ENCODE peak calls at places on chromosomes 7 and 10, in eight cellular contexts. One of them, this sample, is unnamed.

GRCh38 chr10:33612551-33612950 is 278.1 kb upstream of the NRP1 start:
- DNase-seq in activated CD4-positive, alpha-beta T cell treated with anti-CD3 and anti-CD28 coated beads, Interleukin-2, amount 50 U/mL, for 1 hour: no peak
- DNase-seq in WTC11: no peak
- DNase-seq in CD8-positive, alpha-beta T cell: no peak
- DNase-seq in epithelial cell of esophagus: peak; percentile 76
- DNase-seq in epithelial cell of prostate: peak; percentile 22
- DNase-seq in putamen: no peak
- DNase-seq in activated T-cell treated with anti-CD3 and anti-CD28 coated beads, Interleukin-2, amount 50 U/mL, for 24 hours: no peak
- DNase-seq in this sample: no peak

GRCh38 chr7:29140873-29141468 is 5.4 kb downstream of the CPVL start:
- DNase-seq in activated CD4-positive, alpha-beta T cell treated with anti-CD3 and anti-CD28 coated beads, Interleukin-2, amount 50 U/mL, for 1 hour: no peak
- DNase-seq in WTC11: no peak
- DNase-seq in CD8-positive, alpha-beta T cell: no peak
- DNase-seq in epithelial cell of esophagus: peak; percentile 55
- DNase-seq in epithelial cell of prostate: no peak
- DNase-seq in putamen: peak; percentile 10
- DNase-seq in activated T-cell treated with anti-CD3 and anti-CD28 coated beads, Interleukin-2, amount 50 U/mL, for 24 hours: no peak
- DNase-seq in this sample: no peak

GRCh38 chr7:72161534-72161933 is 250.6 kb downstream of the CALN1 start:
- DNase-seq in activated CD4-positive, alpha-beta T cell treated with anti-CD3 and anti-CD28 coated beads, Interleukin-2, amount 50 U/mL, for 1 hour: no peak
- DNase-seq in WTC11: peak; percentile 74
- DNase-seq in CD8-positive, alpha-beta T cell: no peak
- DNase-seq in epithelial cell of esophagus: no peak
- DNase-seq in epithelial cell of prostate: no peak
- DNase-seq in putamen: no peak
- DNase-seq in activated T-cell treated with anti-CD3 and anti-CD28 coated beads, Interleukin-2, amount 50 U/mL, for 24 hours: no peak
- DNase-seq in this sample: no peak

GRCh38 chr7:121599887-121600286 is 203.8 kb upstream of the FAM3C start:
- DNase-seq in activated CD4-positive, alpha-beta T cell treated with anti-CD3 and anti-CD28 coated beads, Interleukin-2, amount 50 U/mL, for 1 hour: no peak
- DNase-seq in WTC11: no peak
- DNase-seq in CD8-positive, alpha-beta T cell: no peak
- DNase-seq in epithelial cell of esophagus: no peak
- DNase-seq in epithelial cell of prostate: no peak
- DNase-seq in putamen: no peak
- DNase-seq in activated T-cell treated with anti-CD3 and anti-CD28 coated beads, Interleukin-2, amount 50 U/mL, for 24 hours: no peak
- DNase-seq in this sample: no peak

GRCh38 chr7:70474639-70475234 is 657.2 kb upstream of the GALNT17 start:
- DNase-seq in activated CD4-positive, alpha-beta T cell treated with anti-CD3 and anti-CD28 coated beads, Interleukin-2, amount 50 U/mL, for 1 hour: no peak
- DNase-seq in WTC11: no peak
- DNase-seq in CD8-positive, alpha-beta T cell: no peak
- DNase-seq in epithelial cell of esophagus: no peak
- DNase-seq in epithelial cell of prostate: no peak
- DNase-seq in putamen: no peak
- DNase-seq in activated T-cell treated with anti-CD3 and anti-CD28 coated beads, Interleukin-2, amount 50 U/mL, for 24 hours: no peak
- DNase-seq in this sample: no peak

GRCh38 chr10:124745678-124746077 is 1.5 kb upstream of the FAM53B start:
- DNase-seq in activated CD4-positive, alpha-beta T cell treated with anti-CD3 and anti-CD28 coated beads, Interleukin-2, amount 50 U/mL, for 1 hour: no peak
- DNase-seq in WTC11: no peak
- DNase-seq in CD8-positive, alpha-beta T cell: no peak
- DNase-seq in epithelial cell of esophagus: peak; percentile 97
- DNase-seq in epithelial cell of prostate: peak; percentile 83
- DNase-seq in putamen: no peak
- DNase-seq in activated T-cell treated with anti-CD3 and anti-CD28 coated beads, Interleukin-2, amount 50 U/mL, for 24 hours: no peak
- DNase-seq in this sample: peak; percentile 81

GRCh38 chr7:8058322-8058721 is 89.7 kb downstream of the GLCCI1 start:
- DNase-seq in activated CD4-positive, alpha-beta T cell treated with anti-CD3 and anti-CD28 coated beads, Interleukin-2, amount 50 U/mL, for 1 hour: no peak
- DNase-seq in WTC11: no peak
- DNase-seq in CD8-positive, alpha-beta T cell: no peak
- DNase-seq in epithelial cell of esophagus: no peak
- DNase-seq in epithelial cell of prostate: no peak
- DNase-seq in putamen: no peak
- DNase-seq in activated T-cell treated with anti-CD3 and anti-CD28 coated beads, Interleukin-2, amount 50 U/mL, for 24 hours: no peak
- DNase-seq in this sample: no peak

GRCh38 chr7:11843113-11843765 is 11.2 kb upstream of the THSD7A start:
- DNase-seq in activated CD4-positive, alpha-beta T cell treated with anti-CD3 and anti-CD28 coated beads, Interleukin-2, amount 50 U/mL, for 1 hour: no peak
- DNase-seq in WTC11: no peak
- DNase-seq in CD8-positive, alpha-beta T cell: no peak
- DNase-seq in epithelial cell of esophagus: no peak
- DNase-seq in epithelial cell of prostate: no peak
- DNase-seq in putamen: no peak
- DNase-seq in activated T-cell treated with anti-CD3 and anti-CD28 coated beads, Interleukin-2, amount 50 U/mL, for 24 hours: no peak
- DNase-seq in this sample: no peak

GRCh38 chr10:70722820-70723424 is 50.6 kb downstream of the ADAMTS14 start:
- DNase-seq in activated CD4-positive, alpha-beta T cell treated with anti-CD3 and anti-CD28 coated beads, Interleukin-2, amount 50 U/mL, for 1 hour: no peak
- DNase-seq in WTC11: no peak
- DNase-seq in CD8-positive, alpha-beta T cell: no peak
- DNase-seq in epithelial cell of esophagus: peak; percentile 32
- DNase-seq in epithelial cell of prostate: no peak
- DNase-seq in putamen: no peak
- DNase-seq in activated T-cell treated with anti-CD3 and anti-CD28 coated beads, Interleukin-2, amount 50 U/mL, for 24 hours: no peak
- DNase-seq in this sample: peak; percentile 94

GRCh38 chr10:72688208-72688651 is 3.7 kb upstream of the MCU start:
- DNase-seq in activated CD4-positive, alpha-beta T cell treated with anti-CD3 and anti-CD28 coated beads, Interleukin-2, amount 50 U/mL, for 1 hour: no peak
- DNase-seq in WTC11: no peak
- DNase-seq in CD8-positive, alpha-beta T cell: no peak
- DNase-seq in epithelial cell of esophagus: peak; percentile 90
- DNase-seq in epithelial cell of prostate: no peak
- DNase-seq in putamen: no peak
- DNase-seq in activated T-cell treated with anti-CD3 and anti-CD28 coated beads, Interleukin-2, amount 50 U/mL, for 24 hours: no peak
- DNase-seq in this sample: no peak

GRCh38 chr10:82221750-82222149 is 346.8 kb downstream of the NRG3 start:
- DNase-seq in activated CD4-positive, alpha-beta T cell treated with anti-CD3 and anti-CD28 coated beads, Interleukin-2, amount 50 U/mL, for 1 hour: no peak
- DNase-seq in WTC11: no peak
- DNase-seq in CD8-positive, alpha-beta T cell: no peak
- DNase-seq in epithelial cell of esophagus: no peak
- DNase-seq in epithelial cell of prostate: no peak
- DNase-seq in putamen: no peak
- DNase-seq in activated T-cell treated with anti-CD3 and anti-CD28 coated beads, Interleukin-2, amount 50 U/mL, for 24 hours: no peak
- DNase-seq in this sample: no peak

GRCh38 chr10:32454148-32454547 is 8.2 kb downstream of the CCDC7 start:
- DNase-seq in activated CD4-positive, alpha-beta T cell treated with anti-CD3 and anti-CD28 coated beads, Interleukin-2, amount 50 U/mL, for 1 hour: no peak
- DNase-seq in WTC11: no peak
- DNase-seq in CD8-positive, alpha-beta T cell: no peak
- DNase-seq in epithelial cell of esophagus: no peak
- DNase-seq in epithelial cell of prostate: no peak
- DNase-seq in putamen: no peak
- DNase-seq in activated T-cell treated with anti-CD3 and anti-CD28 coated beads, Interleukin-2, amount 50 U/mL, for 24 hours: no peak
- DNase-seq in this sample: no peak

GRCh38 chr10:44308935-44309334 is 76.0 kb downstream of the CXCL12 start:
- DNase-seq in activated CD4-positive, alpha-beta T cell treated with anti-CD3 and anti-CD28 coated beads, Interleukin-2, amount 50 U/mL, for 1 hour: no peak
- DNase-seq in WTC11: no peak
- DNase-seq in CD8-positive, alpha-beta T cell: no peak
- DNase-seq in epithelial cell of esophagus: no peak
- DNase-seq in epithelial cell of prostate: no peak
- DNase-seq in putamen: no peak
- DNase-seq in activated T-cell treated with anti-CD3 and anti-CD28 coated beads, Interleukin-2, amount 50 U/mL, for 24 hours: no peak
- DNase-seq in this sample: no peak

GRCh38 chr7:96658011-96658391 is 51.6 kb downstream of the SEM1 start:
- DNase-seq in activated CD4-positive, alpha-beta T cell treated with anti-CD3 and anti-CD28 coated beads, Interleukin-2, amount 50 U/mL, for 1 hour: no peak
- DNase-seq in WTC11: no peak
- DNase-seq in CD8-positive, alpha-beta T cell: no peak
- DNase-seq in epithelial cell of esophagus: no peak
- DNase-seq in epithelial cell of prostate: no peak
- DNase-seq in putamen: no peak
- DNase-seq in activated T-cell treated with anti-CD3 and anti-CD28 coated beads, Interleukin-2, amount 50 U/mL, for 24 hours: no peak
- DNase-seq in this sample: no peak